ENCODE peak calls at places on chromosomes 4 and X, in six cellular contexts. I is HCT116, W is heart left ventricle, O is endothelial cell of umbilical vein, M is H54, L is uterus. D is an unnamed sample.
A peak's percentile ranks its signal among the peaks of the same experiment; 100 is the strongest.

GRCh38 chr4:121236353-121237068 is 72.4 kb upstream of the TNIP3 start:
- DNase-seq in I (no peak), L (no peak), W (no peak), M (no peak), O (no peak), D (no peak)

GRCh38 chr4:142909908-142910307 is 63.8 kb upstream of the INPP4B start:
- DNase-seq in I (no peak), W (no peak), L (no peak), M (no peak), O (no peak), D (no peak)

GRCh38 chr4:119237642-119238041 is 25.1 kb downstream of the USP53 start:
- DNase-seq in M (no peak), O (no peak), L (no peak), I (no peak), W (no peak), D (no peak)

GRCh38 chrX:129678176-129678880 is 23.6 kb upstream of the APLN start:
- DNase-seq in M (no peak), O (peak; percentile 22), W (peak; percentile 44), I (no peak), L (no peak), D (peak; percentile 18)

GRCh38 chrX:122219226-122219625 is 964.9 kb upstream of the GRIA3 start:
- DNase-seq in W (no peak), M (no peak), I (no peak), O (no peak), L (no peak), D (no peak)

GRCh38 chrX:134764202-134764785 is 106.0 kb upstream of the PLAC1 start:
- DNase-seq in M (peak; percentile 17), O (peak; percentile 41), I (peak; percentile 57), L (no peak), W (no peak), D (no peak)

GRCh38 chr4:71687057-71687456 is 96.8 kb downstream of the GC start:
- DNase-seq in L (no peak), M (no peak), I (no peak), W (no peak), O (no peak), D (no peak)

GRCh38 chr4:156999175-156999517 is 27.5 kb upstream of the PDGFC start:
- DNase-seq in W (peak; percentile 29), M (no peak), O (peak; percentile 98), I (peak; percentile 87), L (peak; percentile 24), D (no peak)

GRCh38 chrX:46978341-46979291 is 66.4 kb downstream of the JADE3 start:
- DNase-seq in O (peak; percentile 87), L (peak; percentile 63), I (peak; percentile 68), W (peak; percentile 45), M (peak; percentile 2), D (peak; percentile 63)

GRCh38 chr4:119750771-119751170 is 122.2 kb upstream of the PDE5A start:
- DNase-seq in M (no peak), O (no peak), L (no peak), W (no peak), I (no peak), D (no peak)

GRCh38 chrX:149871940-149872339 is 9.0 kb upstream of the MAGEA8 start:
- DNase-seq in L (no peak), M (peak; percentile 14), I (peak; percentile 10), O (peak; percentile 1), W (no peak), D (no peak)

GRCh38 chr4:76960014-76960413 is 10.5 kb downstream of the SEPTIN11 start:
- DNase-seq in M (no peak), L (no peak), O (no peak), W (no peak), I (no peak), D (no peak)

GRCh38 chr4:87622303-87622702 is 14.0 kb downstream of the DSPP start:
- DNase-seq in M (no peak), W (no peak), I (no peak), O (no peak), L (no peak), D (no peak)

GRCh38 chr4:33837043-33837442 is 2407.3 kb downstream of the ARAP2 start:
- DNase-seq in I (no peak), W (no peak), M (no peak), O (peak; percentile 4), L (no peak), D (no peak)

GRCh38 chr4:74098628-74098995 is 383 bp downstream of the CXCL2 start:
- DNase-seq in W (peak; percentile 26), L (no peak), O (peak; percentile 38), M (no peak), I (no peak), D (peak; percentile 25)

GRCh38 chr4:80185787-80186548 is 11.3 kb upstream of the PRDM8 start:
- DNase-seq in I (no peak), W (no peak), O (no peak), M (no peak), L (no peak), D (peak; percentile 28)

GRCh38 chrX:84188320-84188834 is 378 bp upstream of the RPS6KA6 start:
- DNase-seq in W (peak; percentile 19), O (peak; percentile 53), I (no peak), M (no peak), L (peak; percentile 46), D (peak; percentile 67)

GRCh38 chr4:78437608-78438088 is 113.9 kb upstream of the ANXA3 start:
- DNase-seq in W (no peak), L (no peak), O (no peak), M (no peak), I (no peak), D (no peak)

GRCh38 chrX:107674480-107675364 is 46.4 kb downstream of the PRPS1 start:
- DNase-seq in O (no peak), I (no peak), L (peak; percentile 88), M (no peak), W (peak; percentile 66), D (peak; percentile 38)
- TF ChIP-seq POLR2A in O (no peak), I (no peak), L (no peak), M (no peak), W (no peak), D (no peak)

DNA sequence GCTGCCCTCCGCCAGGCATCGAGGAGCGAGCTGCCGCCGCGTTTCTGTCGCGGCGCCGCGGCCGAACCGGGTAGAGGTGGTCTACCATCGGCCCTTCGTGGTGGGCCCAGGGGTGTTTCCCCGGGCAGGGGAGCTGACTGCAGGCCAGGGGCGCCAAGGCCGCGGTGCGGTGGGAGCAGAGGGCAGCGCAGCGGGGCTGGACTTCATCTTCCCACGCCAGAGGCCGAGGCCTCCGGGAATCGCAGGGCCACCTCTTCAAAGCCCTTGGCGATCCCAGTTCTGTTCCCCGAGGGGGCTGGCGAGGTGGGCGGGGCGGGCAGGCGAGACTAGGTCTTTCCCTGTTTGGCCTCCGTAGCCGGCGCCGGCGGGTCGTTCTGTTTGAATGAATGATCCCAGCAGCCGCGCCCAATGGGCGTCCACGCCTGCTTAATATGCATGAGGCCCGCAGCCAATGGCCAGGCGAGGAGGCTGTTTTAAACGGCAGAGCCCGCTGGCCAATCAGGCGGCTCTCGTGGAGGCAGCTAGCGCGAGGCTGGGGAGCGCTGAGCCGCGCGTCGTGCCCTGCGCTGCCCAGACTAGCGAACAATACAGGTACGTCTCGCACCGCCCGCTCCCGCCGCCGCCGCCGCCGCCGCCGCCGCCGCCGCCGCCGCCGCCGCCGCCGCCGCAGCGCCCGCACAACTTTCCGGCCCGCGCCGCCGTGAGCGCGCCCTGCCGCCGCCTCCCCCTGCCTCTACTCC is at the start of gene HMGB3:
- DNase-seq in M (peak; percentile 96), W (peak; percentile 79), L (peak; percentile 57), O (peak; percentile 92), I (peak; percentile 84), D (peak; percentile 83)
- TF ChIP-seq POLR2A in M (peak; percentile 36), W (no peak), L (no peak), O (no peak), I (no peak), D (no peak)

GRCh38 chrX:154383359-154384283 is 4.5 kb downstream of the EMD start:
- DNase-seq in W (no peak), I (no peak), O (no peak), M (no peak), L (peak; percentile 48), D (no peak)
- TF ChIP-seq POLR2A in W (no peak), I (no peak), O (no peak), M (no peak), L (no peak), D (no peak)

GRCh38 chrX:56994375-56995270 is 718 bp downstream of the SPIN3 start:
- DNase-seq in I (no peak), L (no peak), O (peak; percentile 14), W (peak; percentile 12), M (no peak), D (peak; percentile 13)

DNA sequence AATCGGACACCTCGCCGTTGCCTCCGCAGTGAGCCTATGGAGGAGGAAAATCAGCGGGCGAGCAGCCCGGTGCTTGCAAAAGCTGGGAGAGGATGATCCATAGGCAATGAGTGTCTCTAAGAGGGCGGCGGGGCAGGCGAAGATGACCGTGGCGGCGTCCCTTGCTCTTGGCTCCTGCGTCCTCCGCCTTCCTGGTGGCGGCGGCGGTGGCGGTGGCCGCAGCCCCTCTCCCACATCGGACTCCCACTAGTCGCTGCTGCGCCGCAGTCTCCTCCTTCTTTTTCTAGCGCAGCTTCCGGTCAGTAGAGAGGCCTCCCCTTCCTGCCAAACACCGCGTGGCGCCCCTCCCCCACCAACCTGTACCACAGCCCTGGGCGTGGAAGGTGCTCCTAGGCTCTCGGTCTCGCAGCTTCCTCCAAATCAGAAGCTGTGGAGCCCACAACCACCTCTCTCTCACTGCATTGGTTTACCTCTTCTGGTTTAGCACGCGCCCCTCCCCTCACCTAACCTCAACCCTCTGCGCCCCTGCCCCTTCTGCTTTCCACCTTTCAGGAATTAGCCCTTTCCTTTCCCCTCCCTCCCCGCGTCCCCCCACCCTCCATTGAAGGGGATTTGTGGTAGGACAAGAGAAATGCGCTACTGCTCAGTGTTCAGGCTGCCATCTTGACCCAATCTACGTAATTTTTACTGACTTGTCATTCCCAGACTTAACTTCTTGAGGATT is at the start of gene SPIN3:
- DNase-seq in O (peak; percentile 71), M (no peak), L (peak; percentile 80), W (peak; percentile 77), I (peak; percentile 73), D (peak; percentile 87)
- TF ChIP-seq POLR2A in O (peak; percentile 59), M (peak; percentile 78), L (peak; percentile 26), W (no peak), I (peak; percentile 61), D (peak; percentile 13)

DNA sequence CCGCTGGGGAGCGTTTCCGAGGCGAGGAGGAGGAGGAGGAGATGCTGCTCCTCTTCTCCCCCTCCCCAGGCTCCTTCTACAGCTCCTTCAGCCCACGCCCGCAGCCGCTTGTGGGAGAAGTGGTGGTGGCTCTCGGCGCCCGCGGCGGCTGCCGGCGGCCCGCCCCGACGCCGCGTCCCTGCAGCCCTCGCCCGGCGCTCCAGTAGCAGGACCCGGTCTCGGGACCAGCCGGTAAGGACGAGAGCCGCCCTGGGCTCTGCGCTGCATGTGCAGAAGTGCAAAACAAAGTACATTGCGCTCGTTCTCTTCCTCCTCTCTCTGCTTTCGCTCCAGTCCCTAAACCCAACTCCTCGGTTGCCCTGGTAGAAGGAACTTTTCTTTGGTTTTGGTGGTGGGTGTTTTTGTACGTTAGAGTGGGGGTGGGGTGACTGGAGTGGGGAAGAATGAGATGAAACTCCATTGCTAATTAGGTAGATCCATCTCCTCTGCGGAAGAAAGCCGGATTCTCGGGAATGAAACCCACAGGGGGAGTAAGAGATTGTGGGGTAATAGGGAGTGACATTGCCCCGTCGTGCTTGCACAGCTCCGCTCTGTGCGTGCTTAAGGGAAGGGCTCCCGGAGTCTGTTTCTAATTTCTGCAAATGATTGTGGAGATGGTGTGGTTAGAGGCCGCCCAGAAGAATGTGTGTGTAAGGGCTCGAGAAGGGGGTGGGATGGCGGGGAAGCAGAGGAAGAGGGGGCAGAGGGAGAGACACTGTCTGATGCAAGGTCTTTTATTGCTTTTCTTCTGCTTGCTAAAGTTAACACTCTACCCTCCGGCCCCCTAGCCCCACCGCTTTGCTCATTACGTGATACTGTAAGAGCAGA is 677 bp downstream of the PTPN13 start:
- DNase-seq in O (peak; percentile 56), I (peak; percentile 13), W (peak; percentile 32), M (no peak), L (peak; percentile 55), D (peak; percentile 49)
- TF ChIP-seq POLR2A in O (no peak), I (no peak), W (no peak), M (no peak), L (no peak), D (no peak)